ENCODE peak calls at places on chromosomes 4 and X, in five cellular contexts. B, N, H, Q and D are unnamed samples.

GRCh38 chr4:71857713-71858451 is 74.0 kb upstream of the GC start:
- DNase-seq in Q (no peak), N (no peak), B (no peak), H (no peak), D (peak)

GRCh38 chr4:74635074-74635473 is 159.2 kb downstream of the BTC start:
- DNase-seq in Q (no peak), H (no peak), B (no peak), N (no peak), D (no peak)

GRCh38 chr4:25677943-25678342 is 22.3 kb downstream of the SLC34A2 start:
- DNase-seq in B (no peak), N (no peak), Q (no peak), H (no peak), D (no peak)

GRCh38 chrX:153600032-153600373 is 1.1 kb upstream of the CCNQ start:
- DNase-seq in Q (no peak), H (no peak), B (no peak), N (no peak), D (no peak)

GRCh38 chrX:72269671-72270251 is 7.3 kb downstream of the RPS4X start:
- DNase-seq in Q (peak), N (no peak), B (no peak), H (no peak), D (no peak)

GRCh38 chrX:142711801-142712200 is 313.9 kb upstream of the SPANXN4 start:
- DNase-seq in Q (no peak), H (no peak), B (no peak), N (no peak), D (no peak)

GRCh38 chr4:8746523-8747466 is 124.8 kb downstream of the HMX1 start:
- DNase-seq in B (no peak), H (peak), N (no peak), Q (no peak), D (no peak)

GRCh38 chrX:17474892-17475291 is 99.9 kb downstream of the NHS start:
- DNase-seq in Q (peak), B (no peak), H (no peak), N (no peak), D (no peak)

GRCh38 chr4:110124721-110125120 is 73.7 kb downstream of the ELOVL6 start:
- DNase-seq in B (no peak), N (no peak), Q (no peak), H (no peak), D (no peak)

GRCh38 chr4:110702326-110702725 is 79.4 kb upstream of the PITX2 start:
- DNase-seq in N (no peak), Q (no peak), H (no peak), B (no peak), D (no peak)

GRCh38 chr4:154982187-154983047 is 201.3 kb downstream of the RBM46 start:
- DNase-seq in N (peak), H (no peak), Q (peak), B (peak), D (peak)

GRCh38 chr4:142128529-142128928 is 492.1 kb downstream of the IL15 start:
- DNase-seq in B (no peak), N (no peak), Q (peak), H (no peak), D (no peak)

GRCh38 chr4:183561905-183562304 is 57.0 kb downstream of the ING2 start:
- DNase-seq in Q (no peak), H (no peak), B (no peak), N (no peak), D (no peak)

GRCh38 chr4:88660446-88661294 is 37.0 kb downstream of the NAP1L5 start:
- DNase-seq in B (no peak), Q (peak), N (no peak), H (no peak), D (no peak)

GRCh38 chrX:13597928-13598327 is 28.5 kb downstream of the EGFL6 start:
- DNase-seq in Q (no peak), N (no peak), H (no peak), B (no peak), D (no peak)

GRCh38 chr4:40038972-40039371 is 17.7 kb upstream of the N4BP2 start:
- DNase-seq in B (no peak), N (no peak), H (no peak), Q (peak), D (no peak)

GRCh38 chr4:165133150-165133549 is 20.5 kb upstream of the TMEM192 start:
- DNase-seq in N (no peak), Q (no peak), H (no peak), B (no peak), D (no peak)

GRCh38 chr4:7336732-7337131 is 98.0 kb downstream of the PSAPL1 start:
- DNase-seq in Q (no peak), B (no peak), N (no peak), H (no peak), D (no peak)

GRCh38 chrX:147174596-147174995 is 360.1 kb upstream of the CXorf51A start:
- DNase-seq in B (no peak), Q (no peak), H (no peak), N (no peak), D (no peak)

GRCh38 chr4:185232370-185232769 is 23.0 kb downstream of the SNX25 start:
- DNase-seq in B (peak), N (no peak), H (no peak), Q (no peak), D (no peak)

GRCh38 chr4:77773101-77773500 is 46.1 kb downstream of the CNOT6L start:
- DNase-seq in H (no peak), N (peak), B (no peak), Q (no peak), D (no peak)

GRCh38 chrX:6184900-6185515 is 43.7 kb downstream of the NLGN4X start:
- DNase-seq in N (no peak), Q (peak), H (no peak), B (no peak), D (no peak)

GRCh38 chr4:170872794-170873193 is 783.0 kb upstream of the AADAT start:
- DNase-seq in N (no peak), B (no peak), H (no peak), Q (no peak), D (no peak)

GRCh38 chr4:170875868-170876267 is 786.1 kb upstream of the AADAT start:
- DNase-seq in Q (no peak), H (no peak), N (no peak), B (peak), D (no peak)
- TF ChIP-seq CTCF in Q (no peak), H (no peak), N (no peak), B (peak), D (peak)

DNA sequence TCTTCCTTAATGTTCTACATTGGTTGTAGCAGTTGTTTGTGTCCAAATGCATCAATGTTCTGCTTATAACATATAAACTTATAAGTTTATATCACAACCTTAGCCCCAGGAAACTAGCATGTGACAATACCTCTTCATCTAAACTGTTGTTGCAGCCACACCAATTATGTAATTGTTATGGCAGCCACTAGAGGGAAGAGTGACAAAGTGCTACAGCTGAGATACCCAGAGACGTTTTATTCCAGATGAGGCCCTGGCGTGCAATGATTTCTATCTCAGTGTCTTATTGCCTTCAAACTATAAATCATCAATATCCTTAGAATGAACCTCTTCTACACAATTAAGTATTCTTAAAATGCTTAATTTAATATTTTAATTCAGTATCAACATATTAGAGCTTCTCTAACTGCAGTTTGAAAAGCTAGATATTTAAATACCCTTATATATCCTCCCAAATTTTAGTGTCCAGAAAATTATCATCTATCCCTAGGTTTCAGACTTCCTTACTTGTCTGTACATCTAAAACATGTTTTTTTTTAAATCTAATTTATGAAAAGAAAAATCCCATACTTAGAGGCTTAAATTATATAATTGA is 171.6 kb downstream of the PCDH10 start:
- DNase-seq in B (peak), N (no peak), Q (peak), H (no peak), D (no peak)
- TF ChIP-seq CTCF in B (peak), N (peak), Q (peak), H (no peak), D (peak)

GRCh38 chrX:70434352-70434866 is 10.2 kb upstream of the DLG3 start:
- DNase-seq in B (peak), N (peak), H (peak), Q (peak), D (peak)

GRCh38 chrX:70437921-70438665 is 6.5 kb upstream of the DLG3 start:
- DNase-seq in Q (no peak), H (no peak), N (no peak), B (no peak), D (no peak)

GRCh38 chrX:70434914-70435586 is 9.6 kb upstream of the DLG3 start:
- DNase-seq in N (no peak), B (no peak), H (no peak), Q (peak), D (no peak)

GRCh38 chrX:70437011-70437410 is 7.6 kb upstream of the DLG3 start:
- DNase-seq in B (no peak), N (no peak), H (no peak), Q (no peak), D (no peak)

GRCh38 chrX:70436380-70436779 is 8.3 kb upstream of the DLG3 start:
- DNase-seq in N (no peak), B (peak), H (no peak), Q (no peak), D (no peak)
- TF ChIP-seq CTCF in N (no peak), B (no peak), H (no peak), Q (peak), D (peak)

GRCh38 chr4:170089743-170090666 is at the start of gene AADAT:
- DNase-seq in Q (peak), N (peak), B (peak), H (no peak), D (peak)
- TF ChIP-seq CTCF in Q (peak), N (peak), B (peak), H (no peak), D (peak)

GRCh38 chr4:44869985-44870384 is 143.6 kb upstream of the GNPDA2 start:
- DNase-seq in Q (no peak), B (no peak), H (no peak), N (no peak), D (no peak)

DNA sequence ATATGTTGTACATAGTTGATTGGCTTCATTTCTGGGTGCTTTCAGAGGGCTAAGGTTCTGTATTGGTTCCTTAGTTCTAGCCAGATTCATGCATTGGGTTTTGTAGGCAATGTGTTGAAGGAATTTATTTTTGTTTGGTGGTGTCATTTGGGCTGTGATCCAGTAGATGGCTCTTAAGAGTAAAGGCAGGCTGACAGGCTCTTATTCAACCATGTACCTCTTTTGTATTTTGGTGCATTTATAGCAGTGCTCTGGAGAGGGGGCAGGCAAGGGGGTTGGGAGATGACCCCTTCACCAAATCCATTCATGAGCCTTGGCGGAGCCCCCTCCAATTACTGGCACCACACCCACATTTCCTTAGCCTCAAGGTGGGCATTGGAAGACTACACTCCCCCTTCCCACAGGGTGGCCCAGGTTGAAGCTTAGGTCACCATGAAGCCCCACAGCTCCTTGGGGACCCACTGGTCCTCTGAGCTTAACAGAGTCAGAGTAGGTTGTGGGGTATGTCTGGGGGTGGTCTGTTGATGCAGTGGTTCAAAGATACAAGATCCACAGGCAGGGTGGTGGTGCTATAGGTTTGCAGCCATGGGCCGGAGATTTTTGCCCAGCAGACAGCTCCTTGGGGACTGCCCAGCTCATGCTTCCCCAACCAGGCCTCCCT is 143.0 kb upstream of the GNPDA2 start:
- DNase-seq in H (no peak), N (no peak), B (no peak), Q (no peak), D (no peak)
- TF ChIP-seq CTCF in H (no peak), N (no peak), B (no peak), Q (no peak), D (no peak)

GRCh38 chr4:28686618-28687017 is 1826.0 kb downstream of the STIM2 start:
- DNase-seq in H (no peak), B (peak), Q (peak), N (no peak), D (peak)
- TF ChIP-seq CTCF in H (no peak), B (peak), Q (peak), N (peak), D (peak)

GRCh38 chr4:41044165-41044564 is 170.2 kb downstream of the APBB2 start:
- DNase-seq in Q (no peak), B (no peak), H (no peak), N (no peak), D (no peak)
- TF ChIP-seq CTCF in Q (no peak), B (peak), H (no peak), N (no peak), D (no peak)